ENCODE peak calls at places on chromosomes 7 and 10, in five cellular contexts. One of them, this sample, is unnamed.

GRCh38 chr10:87973635-87974034 is 110.2 kb downstream of the PTEN start:
- DNase-seq in left ventricle myocardium inferior: no peak
- DNase-seq in tibial nerve: no peak
- DNase-seq in heart left ventricle: no peak
- DNase-seq in mammary epithelial cell: no peak
- DNase-seq in this sample: no peak

GRCh38 chr10:128930422-128930821 is 536.6 kb upstream of the MGMT start:
- DNase-seq in left ventricle myocardium inferior: no peak
- DNase-seq in tibial nerve: no peak
- DNase-seq in heart left ventricle: no peak
- DNase-seq in mammary epithelial cell: no peak
- DNase-seq in this sample: no peak

GRCh38 chr10:96992721-96993120 is 160.6 kb downstream of the LCOR start:
- DNase-seq in left ventricle myocardium inferior: no peak
- DNase-seq in tibial nerve: no peak
- DNase-seq in heart left ventricle: no peak
- DNase-seq in mammary epithelial cell: no peak
- DNase-seq in this sample: no peak

GRCh38 chr10:123997486-123998196 is 95.8 kb downstream of the CHST15 start:
- DNase-seq in left ventricle myocardium inferior: no peak
- DNase-seq in tibial nerve: no peak
- DNase-seq in heart left ventricle: peak; percentile 50
- DNase-seq in mammary epithelial cell: peak; percentile 99
- DNase-seq in this sample: no peak

GRCh38 chr10:122152544-122152943 is 118.6 kb upstream of the BTBD16 start:
- DNase-seq in left ventricle myocardium inferior: peak; percentile 89
- DNase-seq in tibial nerve: peak; percentile 89
- DNase-seq in heart left ventricle: peak; percentile 94
- DNase-seq in mammary epithelial cell: no peak
- DNase-seq in this sample: no peak

GRCh38 chr10:49615721-49616120 is 1.9 kb downstream of the CHAT start:
- DNase-seq in left ventricle myocardium inferior: no peak
- DNase-seq in tibial nerve: no peak
- DNase-seq in heart left ventricle: no peak
- DNase-seq in mammary epithelial cell: no peak
- DNase-seq in this sample: no peak

GRCh38 chr7:50324113-50324512 is 19.6 kb downstream of the IKZF1 start:
- DNase-seq in left ventricle myocardium inferior: no peak
- DNase-seq in tibial nerve: no peak
- DNase-seq in heart left ventricle: no peak
- DNase-seq in mammary epithelial cell: no peak
- DNase-seq in this sample: no peak

GRCh38 chr10:20254497-20254896 is 438.3 kb downstream of the PLXDC2 start:
- DNase-seq in left ventricle myocardium inferior: no peak
- DNase-seq in tibial nerve: no peak
- DNase-seq in heart left ventricle: no peak
- DNase-seq in mammary epithelial cell: no peak
- DNase-seq in this sample: no peak

GRCh38 chr7:43647772-43648643 is 65.1 kb downstream of the STK17A start:
- DNase-seq in left ventricle myocardium inferior: peak; percentile 41
- DNase-seq in tibial nerve: peak; percentile 51
- DNase-seq in heart left ventricle: peak; percentile 59
- DNase-seq in mammary epithelial cell: peak; percentile 97
- DNase-seq in this sample: peak; percentile 71

GRCh38 chr7:129680400-129680799 is 68.9 kb downstream of the NRF1 start:
- DNase-seq in left ventricle myocardium inferior: no peak
- DNase-seq in tibial nerve: no peak
- DNase-seq in heart left ventricle: no peak
- DNase-seq in mammary epithelial cell: no peak
- DNase-seq in this sample: no peak

GRCh38 chr10:110535958-110536891 is 31.3 kb upstream of the SMC3 start:
- DNase-seq in left ventricle myocardium inferior: peak; percentile 32
- DNase-seq in tibial nerve: no peak
- DNase-seq in heart left ventricle: peak; percentile 44
- DNase-seq in mammary epithelial cell: peak; percentile 70
- DNase-seq in this sample: no peak

GRCh38 chr10:34163075-34163905 is 651.8 kb downstream of the PARD3 start:
- DNase-seq in left ventricle myocardium inferior: no peak
- DNase-seq in tibial nerve: no peak
- DNase-seq in heart left ventricle: no peak
- DNase-seq in mammary epithelial cell: no peak
- DNase-seq in this sample: no peak

GRCh38 chr7:29344334-29344978 is 149.9 kb downstream of the CHN2 start:
- DNase-seq in left ventricle myocardium inferior: no peak
- DNase-seq in tibial nerve: no peak
- DNase-seq in heart left ventricle: no peak
- DNase-seq in mammary epithelial cell: peak; percentile 56
- DNase-seq in this sample: no peak

GRCh38 chr7:148385009-148385682 is 205.4 kb upstream of the C7orf33 start:
- DNase-seq in left ventricle myocardium inferior: no peak
- DNase-seq in tibial nerve: no peak
- DNase-seq in heart left ventricle: no peak
- DNase-seq in mammary epithelial cell: peak; percentile 23
- DNase-seq in this sample: no peak

GRCh38 chr7:105493928-105494325 is 28.1 kb downstream of the PUS7 start:
- DNase-seq in left ventricle myocardium inferior: no peak
- DNase-seq in tibial nerve: no peak
- DNase-seq in heart left ventricle: no peak
- DNase-seq in mammary epithelial cell: no peak
- DNase-seq in this sample: peak; percentile 54

GRCh38 chr10:50470798-50471582 is 152.8 kb downstream of the SGMS1 start:
- DNase-seq in left ventricle myocardium inferior: no peak
- DNase-seq in tibial nerve: no peak
- DNase-seq in heart left ventricle: no peak
- DNase-seq in mammary epithelial cell: peak; percentile 70
- DNase-seq in this sample: no peak

GRCh38 chr7:12054830-12055229 is 156.3 kb upstream of the TMEM106B start:
- DNase-seq in left ventricle myocardium inferior: no peak
- DNase-seq in tibial nerve: no peak
- DNase-seq in heart left ventricle: no peak
- DNase-seq in mammary epithelial cell: no peak
- DNase-seq in this sample: no peak

GRCh38 chr10:46091080-46091833 is 45.2 kb upstream of the MSMB start:
- DNase-seq in left ventricle myocardium inferior: no peak
- DNase-seq in tibial nerve: no peak
- DNase-seq in heart left ventricle: no peak
- DNase-seq in mammary epithelial cell: no peak
- DNase-seq in this sample: no peak

GRCh38 chr7:21850531-21851285 is 95.0 kb downstream of the CDCA7L start:
- DNase-seq in left ventricle myocardium inferior: no peak
- DNase-seq in tibial nerve: no peak
- DNase-seq in heart left ventricle: no peak
- DNase-seq in mammary epithelial cell: no peak
- DNase-seq in this sample: no peak

GRCh38 chr10:71351087-71351486 is 32.0 kb downstream of the SLC29A3 start:
- DNase-seq in left ventricle myocardium inferior: no peak
- DNase-seq in tibial nerve: no peak
- DNase-seq in heart left ventricle: no peak
- DNase-seq in mammary epithelial cell: no peak
- DNase-seq in this sample: no peak

GRCh38 chr10:24642921-24643678 is 80.6 kb downstream of the ARHGAP21 start:
- DNase-seq in left ventricle myocardium inferior: no peak
- DNase-seq in tibial nerve: no peak
- DNase-seq in heart left ventricle: no peak
- DNase-seq in mammary epithelial cell: peak; percentile 73
- DNase-seq in this sample: no peak

GRCh38 chr7:102089175-102090098 is 197.2 kb upstream of the SH2B2 start:
- DNase-seq in left ventricle myocardium inferior: no peak
- DNase-seq in tibial nerve: no peak
- DNase-seq in heart left ventricle: no peak
- DNase-seq in mammary epithelial cell: no peak
- DNase-seq in this sample: no peak

GRCh38 chr10:75910032-75910431 is 478.6 kb downstream of the LRMDA start:
- DNase-seq in left ventricle myocardium inferior: no peak
- DNase-seq in tibial nerve: no peak
- DNase-seq in heart left ventricle: no peak
- DNase-seq in mammary epithelial cell: no peak
- DNase-seq in this sample: no peak

GRCh38 chr7:77327932-77328628 is 88.1 kb downstream of the GSAP start:
- DNase-seq in left ventricle myocardium inferior: peak; percentile 23
- DNase-seq in tibial nerve: no peak
- DNase-seq in heart left ventricle: peak; percentile 27
- DNase-seq in mammary epithelial cell: no peak
- DNase-seq in this sample: no peak

GRCh38 chr7:12711124-12711523 is 23.7 kb downstream of the ARL4A start:
- DNase-seq in left ventricle myocardium inferior: no peak
- DNase-seq in tibial nerve: no peak
- DNase-seq in heart left ventricle: no peak
- DNase-seq in mammary epithelial cell: no peak
- DNase-seq in this sample: no peak

GRCh38 chr10:125151824-125152634 is 8.3 kb downstream of the CTBP2 start:
- DNase-seq in left ventricle myocardium inferior: peak; percentile 44
- DNase-seq in tibial nerve: no peak
- DNase-seq in heart left ventricle: peak; percentile 47
- DNase-seq in mammary epithelial cell: no peak
- DNase-seq in this sample: no peak

GRCh38 chr7:151240536-151240935 is 8.0 kb downstream of the SMARCD3 start:
- DNase-seq in left ventricle myocardium inferior: no peak
- DNase-seq in tibial nerve: no peak
- DNase-seq in heart left ventricle: no peak
- DNase-seq in mammary epithelial cell: no peak
- DNase-seq in this sample: no peak

GRCh38 chr7:137801003-137801402 is 45.8 kb downstream of the DGKI start:
- DNase-seq in left ventricle myocardium inferior: no peak
- DNase-seq in tibial nerve: no peak
- DNase-seq in heart left ventricle: no peak
- DNase-seq in mammary epithelial cell: peak; percentile 39
- DNase-seq in this sample: no peak

GRCh38 chr10:129918836-129919235 is 45.2 kb downstream of the EBF3 start:
- DNase-seq in left ventricle myocardium inferior: peak; percentile 3
- DNase-seq in tibial nerve: no peak
- DNase-seq in heart left ventricle: no peak
- DNase-seq in mammary epithelial cell: no peak
- DNase-seq in this sample: no peak

GRCh38 chr10:126618466-126618865 is 52.0 kb downstream of the C10orf90 start:
- DNase-seq in left ventricle myocardium inferior: no peak
- DNase-seq in tibial nerve: no peak
- DNase-seq in heart left ventricle: no peak
- DNase-seq in mammary epithelial cell: no peak
- DNase-seq in this sample: no peak

GRCh38 chr10:43689618-43689954 is 40.9 kb upstream of the ZNF32 start:
- DNase-seq in left ventricle myocardium inferior: peak; percentile 78
- DNase-seq in tibial nerve: peak; percentile 52
- DNase-seq in heart left ventricle: peak; percentile 80
- DNase-seq in mammary epithelial cell: no peak
- DNase-seq in this sample: peak; percentile 32

GRCh38 chr7:45670717-45671116 is 96.5 kb downstream of the ADCY1 start:
- DNase-seq in left ventricle myocardium inferior: no peak
- DNase-seq in tibial nerve: no peak
- DNase-seq in heart left ventricle: no peak
- DNase-seq in mammary epithelial cell: no peak
- DNase-seq in this sample: no peak

GRCh38 chr7:139739863-139740597 is 37.8 kb downstream of the HIPK2 start:
- DNase-seq in left ventricle myocardium inferior: peak; percentile 63
- DNase-seq in tibial nerve: no peak
- DNase-seq in heart left ventricle: peak; percentile 74
- DNase-seq in mammary epithelial cell: no peak
- DNase-seq in this sample: no peak

GRCh38 chr10:33240931-33241330 is 93.5 kb downstream of the NRP1 start:
- DNase-seq in left ventricle myocardium inferior: no peak
- DNase-seq in tibial nerve: no peak
- DNase-seq in heart left ventricle: no peak
- DNase-seq in mammary epithelial cell: no peak
- DNase-seq in this sample: no peak

GRCh38 chr10:5529702-5530411 is 5.1 kb downstream of the CALML3 start:
- DNase-seq in left ventricle myocardium inferior: no peak
- DNase-seq in tibial nerve: no peak
- DNase-seq in heart left ventricle: no peak
- DNase-seq in mammary epithelial cell: no peak
- DNase-seq in this sample: no peak

GRCh38 chr10:48253970-48254657 is 20.4 kb downstream of the FRMPD2 start:
- DNase-seq in left ventricle myocardium inferior: no peak
- DNase-seq in tibial nerve: no peak
- DNase-seq in heart left ventricle: no peak
- DNase-seq in mammary epithelial cell: peak; percentile 97
- DNase-seq in this sample: no peak
- H3K4me3 ChIP-seq in left ventricle myocardium inferior: no peak overlapping the region
- H3K4me3 ChIP-seq in tibial nerve: no peak overlapping the region
- H3K4me3 ChIP-seq in heart left ventricle: no peak overlapping the region
- H3K4me3 ChIP-seq in mammary epithelial cell: no peak overlapping the region
- H3K4me3 ChIP-seq in this sample: no peak overlapping the region

DNA sequence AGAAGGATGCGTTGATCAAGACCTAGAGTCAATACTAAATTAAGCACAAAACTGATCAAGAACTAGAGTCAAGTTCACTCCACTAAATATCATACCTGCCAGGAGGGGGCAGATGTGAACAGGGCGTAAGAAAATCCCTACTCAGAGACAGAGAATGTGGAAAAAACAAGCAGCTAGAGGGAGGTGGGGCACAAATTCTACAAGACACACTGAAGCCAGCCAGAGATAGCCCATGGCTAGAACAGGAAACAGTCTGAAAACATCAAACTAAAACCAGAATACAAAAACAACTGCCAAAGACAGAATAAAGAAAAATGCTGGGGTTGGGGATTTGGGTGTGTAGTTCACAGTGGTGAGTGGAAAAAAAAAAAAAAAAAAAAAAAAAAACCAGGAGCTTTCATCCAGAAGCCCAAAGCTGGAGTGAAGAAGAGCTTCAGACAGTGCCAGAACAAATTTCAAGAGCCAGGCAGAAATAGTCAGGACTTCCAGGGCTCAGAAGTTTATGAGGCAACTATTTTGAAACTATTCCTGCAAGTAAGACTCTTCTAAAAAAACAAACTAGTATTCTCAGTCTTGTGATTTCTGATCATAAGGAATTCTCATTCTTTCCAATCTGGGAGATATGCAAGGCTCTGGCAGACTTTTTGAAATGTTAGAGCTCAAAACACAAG is 118.3 kb downstream of the CCDC71L start:
- DNase-seq in left ventricle myocardium inferior: no peak
- DNase-seq in tibial nerve: peak; percentile 33
- DNase-seq in heart left ventricle: peak; percentile 28
- DNase-seq in mammary epithelial cell: peak; percentile 70
- DNase-seq in this sample: peak; percentile 54
- TF ChIP-seq CTCF in left ventricle myocardium inferior: peak; percentile 73
- TF ChIP-seq CTCF in tibial nerve: peak; percentile 41
- TF ChIP-seq CTCF in heart left ventricle: peak; percentile 51
- TF ChIP-seq CTCF in mammary epithelial cell: peak; percentile 68
- TF ChIP-seq CTCF in this sample: peak; percentile 87

DNA sequence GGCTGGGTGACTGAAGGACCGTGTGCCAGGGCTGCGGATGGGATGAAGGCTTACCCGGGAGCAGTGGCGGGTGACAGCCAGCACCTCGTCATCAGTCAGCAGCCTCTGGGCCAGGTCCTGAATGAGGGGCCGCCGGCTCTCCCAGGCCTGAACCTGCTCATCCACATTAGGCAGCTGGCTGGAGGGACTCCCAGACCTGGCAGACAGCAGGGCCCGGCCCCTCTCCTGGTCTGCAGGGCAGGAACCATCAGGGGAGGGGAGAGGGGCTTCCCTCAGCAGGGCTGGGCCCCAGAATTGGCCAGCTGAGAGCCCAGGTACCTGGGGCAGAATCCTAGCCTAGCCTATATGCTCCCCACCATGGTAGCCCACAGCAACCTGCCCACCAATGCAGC is 15.4 kb downstream of the PDZD7 start:
- DNase-seq in left ventricle myocardium inferior: no peak
- DNase-seq in tibial nerve: no peak
- DNase-seq in heart left ventricle: no peak
- DNase-seq in mammary epithelial cell: no peak
- DNase-seq in this sample: no peak
- H3K27ac ChIP-seq in left ventricle myocardium inferior: no peak overlapping the region
- H3K27ac ChIP-seq in tibial nerve: no peak overlapping the region
- H3K27ac ChIP-seq in heart left ventricle: no peak overlapping the region
- H3K27ac ChIP-seq in mammary epithelial cell: no peak overlapping the region
- H3K27ac ChIP-seq in this sample: no peak overlapping the region

GRCh38 chr10:92241158-92241500 is 49.7 kb downstream of the CPEB3 start:
- DNase-seq in left ventricle myocardium inferior: no peak
- DNase-seq in tibial nerve: no peak
- DNase-seq in heart left ventricle: peak; percentile 58
- DNase-seq in mammary epithelial cell: peak; percentile 24
- DNase-seq in this sample: no peak
- H3K4me3 ChIP-seq in left ventricle myocardium inferior: peak overlapping the region; percentile 81
- H3K4me3 ChIP-seq in tibial nerve: peak overlapping the region; percentile 67
- H3K4me3 ChIP-seq in heart left ventricle: peak overlapping the region; percentile 81
- H3K4me3 ChIP-seq in mammary epithelial cell: peak overlapping the region; percentile 74
- H3K4me3 ChIP-seq in this sample: peak overlapping the region; percentile 81

This sample was measured in breast epithelium.